ENCODE peak calls at places on chromosomes 12 and 14, in five cellular contexts. T is fibroblast of pulmonary artery, P is tibial artery, R is GM06990, B is astrocyte. S is an unnamed sample.

GRCh38 chr12:118371354-118372282 is 1.1 kb downstream of the TAOK3 start:
- DNase-seq in T (no peak), P (peak), R (peak), B (no peak), S (no peak)

GRCh38 chr12:27583057-27583797 is 59.2 kb downstream of the PPFIBP1 start:
- DNase-seq in T (peak), P (no peak), R (no peak), B (no peak), S (peak)

GRCh38 chr12:116880817-116881324 is 370 bp downstream of the HRK start:
- DNase-seq in T (peak), P (no peak), R (peak), B (peak), S (peak)

GRCh38 chr14:74973003-74973614 is 17.7 kb upstream of the PGF start:
- DNase-seq in T (peak), P (peak), R (no peak), B (peak), S (no peak)

GRCh38 chr12:114395755-114396152 is 10.2 kb downstream of the TBX5 start:
- DNase-seq in T (peak), P (no peak), R (no peak), B (no peak), S (peak)

GRCh38 chr12:113909776-113910420 is 56.2 kb downstream of the RBM19 start:
- DNase-seq in T (no peak), P (no peak), R (no peak), B (no peak), S (no peak)

GRCh38 chr14:23478109-23478698 is 8.7 kb downstream of the NGDN start:
- DNase-seq in T (peak), P (peak), R (no peak), B (peak), S (peak)

GRCh38 chr12:2925322-2925995 is 33.7 kb upstream of the TEAD4 start:
- DNase-seq in T (no peak), P (no peak), R (no peak), B (no peak), S (peak)

GRCh38 chr12:93453633-93454032 is 11.9 kb upstream of the UBE2N start:
- DNase-seq in T (peak), P (no peak), R (no peak), B (peak), S (peak)

GRCh38 chr14:87617079-87617478 is 375.9 kb downstream of the GALC start:
- DNase-seq in T (no peak), P (no peak), R (no peak), B (no peak), S (no peak)
- H3K4me3 ChIP-seq in T (no peak), P (no peak), R (no peak), B (no peak), S (no peak)

DNA sequence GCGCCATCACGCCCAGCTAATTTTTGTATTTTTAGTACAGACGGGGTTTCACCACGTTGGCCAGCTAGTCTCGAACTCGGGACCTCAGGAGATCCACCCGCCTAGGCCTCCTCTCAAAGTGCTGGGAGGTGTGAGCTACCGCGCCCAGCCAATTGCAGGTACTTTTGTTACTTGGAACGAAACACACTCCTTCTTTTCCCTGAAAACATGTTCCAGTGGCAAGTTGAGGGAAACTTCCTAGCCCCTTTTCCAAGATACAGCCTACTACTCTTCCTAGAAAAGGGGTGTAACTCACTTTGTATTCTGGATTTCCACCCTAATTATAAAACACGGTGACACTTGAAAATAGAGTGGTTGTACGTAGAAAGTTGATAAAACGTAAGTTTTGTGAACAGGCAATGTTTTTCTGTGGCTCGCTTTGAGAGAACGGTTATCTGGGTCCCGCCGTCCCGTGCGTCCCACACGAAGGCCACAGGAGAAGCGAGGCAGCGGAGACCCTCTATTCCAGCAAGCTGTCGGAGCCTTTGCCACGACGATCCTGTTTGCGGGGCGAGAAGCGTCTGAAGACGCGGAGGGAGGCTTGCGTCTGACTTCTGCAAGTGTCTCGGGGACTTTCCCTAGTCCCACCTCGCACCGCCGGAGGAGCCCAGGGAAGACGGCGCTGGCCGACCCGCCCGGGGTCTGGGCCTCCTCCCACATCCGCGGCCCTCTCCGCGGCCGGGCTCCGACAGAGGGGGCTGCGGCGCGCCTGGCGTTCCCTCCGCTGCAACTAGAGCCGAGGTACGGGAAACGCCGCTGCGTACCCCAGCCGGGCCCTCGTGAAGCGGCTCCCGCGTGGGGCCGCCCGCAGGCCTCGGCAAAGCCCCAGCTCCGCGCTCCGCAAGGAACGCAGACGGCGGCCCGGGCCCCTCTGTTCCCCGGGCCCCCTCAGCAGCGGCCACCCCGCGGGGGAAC is 745 bp downstream of the CDCA4 start:
- DNase-seq in T (peak), P (no peak), R (peak), B (no peak), S (peak)
- TF ChIP-seq CTCF in T (no peak), P (peak), R (peak), B (no peak), S (no peak)

GRCh38 chr14:53875337-53875897 is 81.2 kb downstream of the BMP4 start:
- DNase-seq in T (peak), P (no peak), R (no peak), B (no peak), S (no peak)
- H3K4me3 ChIP-seq in T (no peak), P (no peak), R (no peak), B (no peak), S (no peak)

GRCh38 chr14:104731249-104731924 is 7.4 kb downstream of the ADSS1 start:
- DNase-seq in T (no peak), P (no peak), R (no peak), B (no peak), S (no peak)
- TF ChIP-seq CTCF in T (peak), P (no peak), R (peak), B (no peak), S (peak)

DNA sequence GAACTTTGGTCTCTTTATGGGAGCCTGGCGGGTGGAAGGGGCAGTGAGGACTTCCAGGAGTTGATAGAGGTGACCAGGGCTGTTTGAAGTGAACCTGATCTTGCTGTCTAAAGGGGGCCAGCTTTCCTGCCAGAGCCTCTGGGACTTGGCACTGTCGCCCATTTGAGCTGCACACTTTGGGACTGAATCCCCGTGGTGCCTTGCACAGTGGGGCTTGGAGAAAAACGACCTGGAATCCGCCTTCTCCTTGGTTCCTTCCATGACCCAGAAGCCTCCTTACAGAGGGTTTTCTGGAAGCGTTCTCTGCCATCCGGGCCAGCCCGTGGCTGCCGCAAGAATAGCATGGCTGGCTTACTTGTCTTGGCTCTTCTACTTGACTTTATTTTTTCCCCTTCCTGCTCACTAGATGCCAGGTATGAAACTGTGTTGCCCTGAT is 2.0 kb downstream of the RFLNA start:
- DNase-seq in T (no peak), P (no peak), R (no peak), B (no peak), S (no peak)
- H3K4me3 ChIP-seq in T (peak), P (no peak), R (no peak), B (peak), S (no peak)

DNA sequence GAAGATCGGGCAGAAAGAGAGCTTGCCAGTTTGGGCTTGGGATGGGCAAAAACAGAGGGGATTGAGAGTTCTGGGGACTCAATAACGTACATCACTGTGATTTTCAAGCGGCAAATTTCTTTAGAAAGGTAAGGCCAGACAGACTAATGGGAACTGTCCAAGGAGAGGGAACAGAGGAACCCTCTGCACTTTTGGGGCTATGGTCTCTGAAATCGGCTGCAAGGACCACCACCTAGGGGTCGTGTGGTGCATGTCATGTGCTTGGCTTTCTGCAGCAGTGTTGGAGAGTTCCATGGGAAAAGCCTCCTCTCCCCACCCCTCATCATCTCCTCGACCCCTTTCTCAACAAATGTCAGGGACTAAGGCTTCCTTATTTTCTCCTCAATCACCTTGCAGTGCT is 79.6 kb downstream of the PPM1A start:
- DNase-seq in T (no peak), P (no peak), R (no peak), B (no peak), S (no peak)
- TF ChIP-seq CTCF in T (no peak), P (no peak), R (no peak), B (no peak), S (no peak)

S was measured in foreskin fibroblast.